ENCODE peak calls at places on chromosomes 4 and X, in seven cellular contexts. N is iris pigment epithelial cell, U is brain microvascular endothelial cell, I is NCI-H1436 treated with DMSO at 0.1 percent for 48 hours, W is sciatic nerve, L is HFFc6, C is ACHN. K is an unnamed sample.

GRCh38 chr4:130147618-130148017 is 1051.7 kb downstream of the C4orf33 start:
- DNase-seq in N (no peak), U (no peak), I (no peak), W (no peak), L (no peak), C (no peak), K (no peak)

GRCh38 chrX:45843518-45843917 is 642.8 kb upstream of the DIPK2B start:
- DNase-seq in N (no peak), U (no peak), I (no peak), W (no peak), L (no peak), C (peak), K (no peak)

GRCh38 chrX:139112432-139112831 is 400.9 kb upstream of the FGF13 start:
- DNase-seq in N (peak), U (no peak), I (no peak), W (no peak), L (no peak), C (no peak), K (no peak)

GRCh38 chr4:57442241-57442640 is 332.1 kb upstream of the IGFBP7 start:
- DNase-seq in N (no peak), U (no peak), I (no peak), W (no peak), L (no peak), C (no peak), K (no peak)

GRCh38 chr4:25123236-25123635 is 37.0 kb downstream of the SEPSECS start:
- DNase-seq in N (no peak), U (no peak), I (no peak), W (no peak), L (no peak), C (no peak), K (no peak)

GRCh38 chr4:145216532-145216931 is 36.1 kb upstream of the OTUD4 start:
- DNase-seq in N (peak), U (peak), I (no peak), W (no peak), L (peak), C (peak), K (no peak)

GRCh38 chr4:169440446-169440845 is 169.7 kb upstream of the SH3RF1 start:
- DNase-seq in N (no peak), U (peak), I (no peak), W (peak), L (no peak), C (no peak), K (no peak)

GRCh38 chrX:71492086-71493065 is 40.5 kb upstream of the OGT start:
- DNase-seq in N (peak), U (peak), I (no peak), W (peak), L (no peak), C (peak), K (no peak)

GRCh38 chr4:5037553-5038551 is 13.4 kb upstream of the STK32B start:
- DNase-seq in N (peak), U (peak), I (no peak), W (no peak), L (peak), C (peak), K (peak)

GRCh38 chr4:105135746-105136145 is 10.9 kb upstream of the TET2 start:
- DNase-seq in N (peak), U (no peak), I (no peak), W (no peak), L (no peak), C (no peak), K (no peak)

GRCh38 chr4:128841402-128841801 is 31.9 kb downstream of the JADE1 start:
- DNase-seq in N (no peak), U (no peak), I (no peak), W (no peak), L (no peak), C (no peak), K (no peak)

GRCh38 chr4:152408514-152409327 is 127.2 kb downstream of the FBXW7 start:
- DNase-seq in N (peak), U (peak), I (no peak), W (no peak), L (peak), C (peak), K (no peak)

K was measured in AG09319.